ENCODE peak calls at places on chromosomes 6 and 20, in four cellular contexts. One of them, this sample, is unnamed.

GRCh38 chr6:163945813-163946212 is 531.3 kb downstream of the QKI start:
- DNase-seq in GM12878: no peak
- DNase-seq in HepG2: no peak
- DNase-seq in K562: no peak
- DNase-seq in this sample: no peak

GRCh38 chr20:53569606-53570307 is 23.9 kb downstream of the ZNF217 start:
- DNase-seq in GM12878: no peak
- DNase-seq in HepG2: no peak
- DNase-seq in K562: no peak
- DNase-seq in this sample: no peak

GRCh38 chr20:52226370-52226769 is 34.8 kb upstream of the ZFP64 start:
- DNase-seq in GM12878: no peak
- DNase-seq in K562: no peak
- DNase-seq in HepG2: peak; percentile 28
- DNase-seq in this sample: no peak

GRCh38 chr6:34457747-34458462 is 8.0 kb upstream of the PACSIN1 start:
- DNase-seq in K562: no peak
- DNase-seq in HepG2: peak; percentile 77
- DNase-seq in GM12878: no peak
- DNase-seq in this sample: no peak

GRCh38 chr6:143166247-143166695 is 105.6 kb downstream of the AIG1 start:
- DNase-seq in K562: no peak
- DNase-seq in GM12878: no peak
- DNase-seq in HepG2: no peak
- DNase-seq in this sample: no peak

GRCh38 chr20:32624687-32625345 is 39.7 kb upstream of the NOL4L start:
- DNase-seq in HepG2: no peak
- DNase-seq in K562: no peak
- DNase-seq in GM12878: no peak
- DNase-seq in this sample: no peak

GRCh38 chr6:5379647-5380242 is 118.4 kb downstream of the FARS2 start:
- DNase-seq in HepG2: peak; percentile 71
- DNase-seq in K562: peak; percentile 21
- DNase-seq in GM12878: peak; percentile 25
- DNase-seq in this sample: peak; percentile 56

GRCh38 chr6:71262914-71263313 is 25.7 kb upstream of the OGFRL1 start:
- DNase-seq in GM12878: no peak
- DNase-seq in K562: no peak
- DNase-seq in HepG2: no peak
- DNase-seq in this sample: no peak

GRCh38 chr6:119881416-119881815 is 531.9 kb upstream of the MAN1A1 start:
- DNase-seq in K562: no peak
- DNase-seq in GM12878: no peak
- DNase-seq in HepG2: no peak
- DNase-seq in this sample: no peak

GRCh38 chr6:139655783-139656705 is 281.6 kb upstream of the CITED2 start:
- DNase-seq in HepG2: peak; percentile 14
- DNase-seq in GM12878: no peak
- DNase-seq in K562: peak; percentile 32
- DNase-seq in this sample: peak; percentile 41

GRCh38 chr6:27553123-27553904 is 80.4 kb upstream of the ZNF184 start:
- DNase-seq in HepG2: peak; percentile 76
- DNase-seq in GM12878: peak; percentile 82
- DNase-seq in K562: peak; percentile 71
- DNase-seq in this sample: peak; percentile 58

GRCh38 chr6:163919652-163920051 is 505.1 kb downstream of the QKI start:
- DNase-seq in GM12878: no peak
- DNase-seq in K562: no peak
- DNase-seq in HepG2: no peak
- DNase-seq in this sample: no peak

GRCh38 chr20:42549496-42549895 is 640.2 kb downstream of the PTPRT start:
- DNase-seq in K562: no peak
- DNase-seq in HepG2: no peak
- DNase-seq in GM12878: no peak
- DNase-seq in this sample: no peak

GRCh38 chr6:106069478-106069877 is 16.7 kb upstream of the PRDM1 start:
- DNase-seq in GM12878: no peak
- DNase-seq in K562: no peak
- DNase-seq in HepG2: peak; percentile 12
- DNase-seq in this sample: peak; percentile 50

GRCh38 chr6:86255973-86256372 is 613.3 kb upstream of the SYNCRIP start:
- DNase-seq in K562: no peak
- DNase-seq in HepG2: peak; percentile 67
- DNase-seq in GM12878: no peak
- DNase-seq in this sample: no peak

GRCh38 chr20:54339093-54339492 is 131.2 kb downstream of the PFDN4 start:
- DNase-seq in GM12878: no peak
- DNase-seq in K562: no peak
- DNase-seq in HepG2: no peak
- DNase-seq in this sample: no peak

GRCh38 chr20:48945840-48946514 is 24.5 kb downstream of the ARFGEF2 start:
- DNase-seq in K562: no peak
- DNase-seq in HepG2: no peak
- DNase-seq in GM12878: no peak
- DNase-seq in this sample: no peak

GRCh38 chr20:46520976-46521579 is 7.7 kb upstream of the ZNF334 start:
- DNase-seq in K562: peak; percentile 36
- DNase-seq in GM12878: peak; percentile 25
- DNase-seq in HepG2: peak; percentile 80
- DNase-seq in this sample: peak; percentile 66

GRCh38 chr6:55450007-55450406 is 122.7 kb downstream of the GFRAL start:
- DNase-seq in K562: no peak
- DNase-seq in GM12878: no peak
- DNase-seq in HepG2: no peak
- DNase-seq in this sample: no peak

GRCh38 chr6:143498428-143498827 is 13.1 kb downstream of the FUCA2 start:
- DNase-seq in HepG2: no peak
- DNase-seq in K562: no peak
- DNase-seq in GM12878: no peak
- DNase-seq in this sample: no peak

GRCh38 chr6:6545616-6546317 is 42.8 kb upstream of the LY86 start:
- DNase-seq in GM12878: no peak
- DNase-seq in HepG2: no peak
- DNase-seq in K562: no peak
- DNase-seq in this sample: no peak

GRCh38 chr20:44135811-44136204 is 51.2 kb downstream of the JPH2 start:
- DNase-seq in HepG2: no peak
- DNase-seq in GM12878: no peak
- DNase-seq in K562: no peak
- DNase-seq in this sample: no peak

GRCh38 chr6:51398064-51398740 is 579.5 kb downstream of the TFAP2B start:
- DNase-seq in GM12878: peak; percentile 24
- DNase-seq in K562: no peak
- DNase-seq in HepG2: no peak
- DNase-seq in this sample: no peak

GRCh38 chr6:117007659-117008058 is 130.6 kb downstream of the RFX6 start:
- DNase-seq in GM12878: no peak
- DNase-seq in HepG2: no peak
- DNase-seq in K562: no peak
- DNase-seq in this sample: no peak

GRCh38 chr20:46928580-46929132 is 34.0 kb downstream of the EYA2 start:
- DNase-seq in GM12878: no peak
- DNase-seq in HepG2: no peak
- DNase-seq in K562: no peak
- DNase-seq in this sample: no peak

GRCh38 chr6:104958720-104959452 is 2.0 kb downstream of the LIN28B start:
- DNase-seq in K562: peak; percentile 31
- DNase-seq in GM12878: no peak
- DNase-seq in HepG2: peak; percentile 68
- DNase-seq in this sample: peak; percentile 28

GRCh38 chr6:141261016-141261671 is 871.6 kb upstream of the GJE1 start:
- DNase-seq in GM12878: no peak
- DNase-seq in HepG2: no peak
- DNase-seq in K562: no peak
- DNase-seq in this sample: no peak

GRCh38 chr6:37982320-37982719 is 162.8 kb downstream of the ZFAND3 start:
- DNase-seq in HepG2: no peak
- DNase-seq in GM12878: no peak
- DNase-seq in K562: no peak
- DNase-seq in this sample: no peak

GRCh38 chr6:8170245-8170644 is 67.9 kb upstream of the EEF1E1 start:
- DNase-seq in K562: no peak
- DNase-seq in GM12878: no peak
- DNase-seq in HepG2: no peak
- DNase-seq in this sample: peak; percentile 33

GRCh38 chr6:52262620-52263344 is 18.5 kb upstream of the IL17F start:
- DNase-seq in HepG2: no peak
- DNase-seq in K562: no peak
- DNase-seq in GM12878: no peak
- DNase-seq in this sample: no peak

GRCh38 chr6:137403855-137404254 is 90.3 kb downstream of the OLIG3 start:
- DNase-seq in K562: no peak
- DNase-seq in GM12878: no peak
- DNase-seq in HepG2: no peak
- DNase-seq in this sample: no peak

GRCh38 chr6:39841291-39841690 is 49.1 kb downstream of the DAAM2 start:
- DNase-seq in HepG2: no peak
- DNase-seq in K562: no peak
- DNase-seq in GM12878: no peak
- DNase-seq in this sample: peak; percentile 28

GRCh38 chr6:134352786-134353480 is 35.0 kb upstream of the SGK1 start:
- DNase-seq in K562: no peak
- DNase-seq in HepG2: no peak
- DNase-seq in GM12878: no peak
- DNase-seq in this sample: no peak
- TF ChIP-seq BHLHE40 in K562: no peak
- TF ChIP-seq BHLHE40 in HepG2: no peak
- TF ChIP-seq BHLHE40 in GM12878: no peak
- TF ChIP-seq BHLHE40 in this sample: no peak

GRCh38 chr6:160791981-160792418 is 90.0 kb downstream of the PLG start:
- DNase-seq in HepG2: no peak
- DNase-seq in GM12878: no peak
- DNase-seq in K562: no peak
- DNase-seq in this sample: no peak
- TF ChIP-seq TARDBP in HepG2: no peak
- TF ChIP-seq TARDBP in GM12878: no peak
- TF ChIP-seq TARDBP in K562: no peak
- TF ChIP-seq TARDBP in this sample: no peak

GRCh38 chr6:125259354-125259736 is 42.4 kb downstream of the HDDC2 start:
- DNase-seq in HepG2: no peak
- DNase-seq in GM12878: no peak
- DNase-seq in K562: no peak
- DNase-seq in this sample: no peak
- TF ChIP-seq BHLHE40 in HepG2: no peak
- TF ChIP-seq BHLHE40 in GM12878: no peak
- TF ChIP-seq BHLHE40 in K562: no peak
- TF ChIP-seq BHLHE40 in this sample: no peak

DNA sequence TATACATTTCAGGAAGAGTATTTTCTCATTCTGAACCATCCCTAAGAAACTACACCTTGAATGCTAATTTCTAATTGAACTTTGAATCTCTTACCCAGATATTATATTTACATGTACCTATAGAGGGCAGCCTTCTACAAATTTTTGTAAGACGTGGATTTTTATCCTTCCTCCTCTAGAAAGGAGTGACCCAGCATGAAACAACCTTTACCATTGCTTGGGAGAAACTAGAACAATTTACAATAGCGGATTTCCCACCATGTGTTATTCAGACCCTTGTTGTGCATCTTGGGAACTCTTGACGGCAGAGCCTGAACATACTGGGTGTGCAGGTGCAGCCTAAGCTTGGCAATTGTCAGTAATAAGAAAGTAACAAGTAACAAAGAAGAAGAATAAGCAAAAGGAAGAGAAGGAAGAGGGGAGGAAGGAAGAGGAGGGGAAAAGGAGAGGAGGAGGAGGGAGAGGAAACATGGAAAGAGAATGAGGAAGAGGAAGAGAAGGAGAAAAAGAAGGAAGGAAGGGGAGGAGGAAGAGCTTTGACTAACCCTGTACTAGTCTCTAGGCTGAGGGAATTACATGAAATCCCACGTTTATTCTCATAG is 10.8 kb upstream of the TAAR1 start:
- DNase-seq in HepG2: peak; percentile 20
- DNase-seq in GM12878: no peak
- DNase-seq in K562: no peak
- DNase-seq in this sample: peak; percentile 50
- TF ChIP-seq TARDBP in HepG2: no peak
- TF ChIP-seq TARDBP in GM12878: no peak
- TF ChIP-seq TARDBP in K562: no peak
- TF ChIP-seq TARDBP in this sample: no peak

GRCh38 chr6:41846666-41847237 is 48.4 kb downstream of the USP49 start:
- DNase-seq in GM12878: peak; percentile 34
- DNase-seq in K562: peak; percentile 82
- DNase-seq in HepG2: peak; percentile 93
- DNase-seq in this sample: peak; percentile 67
- TF ChIP-seq BHLHE40 in GM12878: no peak
- TF ChIP-seq BHLHE40 in K562: peak; percentile 34
- TF ChIP-seq BHLHE40 in HepG2: no peak
- TF ChIP-seq BHLHE40 in this sample: no peak

GRCh38 chr6:42453649-42454427 is 2.1 kb upstream of the TRERF1 start:
- DNase-seq in HepG2: no peak
- DNase-seq in K562: no peak
- DNase-seq in GM12878: no peak
- DNase-seq in this sample: peak; percentile 37

GRCh38 chr6:42454428-42454791 is 2.7 kb upstream of the TRERF1 start:
- DNase-seq in GM12878: no peak
- DNase-seq in K562: no peak
- DNase-seq in HepG2: no peak
- DNase-seq in this sample: peak; percentile 20

GRCh38 chr6:42452171-42453026 is 673 bp upstream of the TRERF1 start:
- DNase-seq in HepG2: no peak
- DNase-seq in GM12878: no peak
- DNase-seq in K562: peak; percentile 70
- DNase-seq in this sample: peak; percentile 64

GRCh38 chr6:42451595-42452170 is at the start of gene TRERF1:
- DNase-seq in K562: peak; percentile 59
- DNase-seq in HepG2: no peak
- DNase-seq in GM12878: no peak
- DNase-seq in this sample: peak; percentile 38

GRCh38 chr6:42453027-42453648 is 1.4 kb upstream of the TRERF1 start:
- DNase-seq in HepG2: peak; percentile 21
- DNase-seq in K562: peak; percentile 86
- DNase-seq in GM12878: peak; percentile 51
- DNase-seq in this sample: peak; percentile 85
- TF ChIP-seq TARDBP in HepG2: peak; percentile 1
- TF ChIP-seq TARDBP in K562: no peak
- TF ChIP-seq TARDBP in GM12878: no peak
- TF ChIP-seq TARDBP in this sample: no peak

GRCh38 chr6:99521557-99522286 is 6.5 kb upstream of the USP45 start:
- DNase-seq in K562: no peak
- DNase-seq in HepG2: peak; percentile 6
- DNase-seq in GM12878: no peak
- DNase-seq in this sample: no peak
- TF ChIP-seq BHLHE40 in K562: no peak
- TF ChIP-seq BHLHE40 in HepG2: no peak
- TF ChIP-seq BHLHE40 in GM12878: no peak
- TF ChIP-seq BHLHE40 in this sample: no peak

GRCh38 chr20:63139856-63140255 is 76.1 kb downstream of the YTHDF1 start:
- DNase-seq in GM12878: no peak
- DNase-seq in K562: no peak
- DNase-seq in HepG2: no peak
- DNase-seq in this sample: no peak
- TF ChIP-seq TARDBP in GM12878: no peak
- TF ChIP-seq TARDBP in K562: no peak
- TF ChIP-seq TARDBP in HepG2: no peak
- TF ChIP-seq TARDBP in this sample: no peak

GRCh38 chr6:45327956-45328522 is at the start of gene RUNX2:
- DNase-seq in GM12878: no peak
- DNase-seq in HepG2: no peak
- DNase-seq in K562: no peak
- DNase-seq in this sample: no peak
- TF ChIP-seq BHLHE40 in GM12878: no peak
- TF ChIP-seq BHLHE40 in HepG2: no peak
- TF ChIP-seq BHLHE40 in K562: no peak
- TF ChIP-seq BHLHE40 in this sample: no peak

GRCh38 chr6:15066433-15067337 is 179.2 kb upstream of the JARID2 start:
- DNase-seq in GM12878: no peak
- DNase-seq in K562: peak; percentile 52
- DNase-seq in HepG2: no peak
- DNase-seq in this sample: no peak
- TF ChIP-seq TARDBP in GM12878: no peak
- TF ChIP-seq TARDBP in K562: no peak
- TF ChIP-seq TARDBP in HepG2: no peak
- TF ChIP-seq TARDBP in this sample: no peak

This sample was measured in HEK293T.